ENCODE peak calls at places on chromosome 10, in seven cellular contexts. D, W, C, P, E, A and X are unnamed samples.

GRCh38 chr10:29329420-29329819 is 40.5 kb downstream of the LYZL1 start:
- DNase-seq in D (no peak), C (peak), W (no peak), A (peak), P (no peak), E (no peak), X (no peak)

GRCh38 chr10:106705576-106706526 is 458.7 kb downstream of the SORCS1 start:
- DNase-seq in C (peak), W (peak), A (peak), D (no peak), P (peak), E (peak), X (peak)

GRCh38 chr10:95408148-95408930 is 117.5 kb upstream of the PDLIM1 start:
- DNase-seq in D (no peak), W (no peak), C (no peak), P (no peak), E (no peak), A (no peak), X (no peak)

GRCh38 chr10:3749597-3750351 is 35.2 kb downstream of the KLF6 start:
- DNase-seq in D (no peak), E (no peak), A (peak), W (no peak), C (peak), P (no peak), X (no peak)

GRCh38 chr10:117635851-117636250 is 93.3 kb downstream of the EMX2 start:
- DNase-seq in C (no peak), W (no peak), E (no peak), D (no peak), A (no peak), P (no peak), X (no peak)

GRCh38 chr10:111098679-111099437 is 22.0 kb downstream of the ADRA2A start:
- DNase-seq in W (no peak), E (peak), D (no peak), P (no peak), C (no peak), A (no peak), X (no peak)

GRCh38 chr10:128843972-128844371 is 623.1 kb upstream of the MGMT start:
- DNase-seq in A (no peak), C (no peak), W (no peak), D (no peak), P (no peak), E (no peak), X (no peak)

GRCh38 chr10:17652585-17652984 is 8.6 kb downstream of the STAM start:
- DNase-seq in P (no peak), C (peak), E (no peak), D (no peak), W (no peak), A (no peak), X (no peak)

GRCh38 chr10:43049081-43049551 is 27.8 kb upstream of the RET start:
- DNase-seq in P (no peak), D (no peak), A (no peak), E (no peak), C (no peak), W (no peak), X (no peak)

GRCh38 chr10:5775705-5776104 is 37.5 kb downstream of the GDI2 start:
- DNase-seq in D (peak), C (no peak), W (peak), E (no peak), P (peak), A (no peak), X (no peak)

GRCh38 chr10:70191161-70191770 is 21.0 kb upstream of the SAR1A start:
- DNase-seq in W (no peak), D (no peak), P (no peak), C (peak), E (no peak), A (no peak), X (no peak)

GRCh38 chr10:100007239-100008141 is 2.3 kb downstream of the DNMBP start:
- DNase-seq in C (no peak), D (no peak), P (no peak), E (no peak), W (no peak), A (no peak), X (no peak)

GRCh38 chr10:11011966-11012365 is 5.7 kb upstream of the CELF2 start:
- DNase-seq in P (no peak), W (no peak), D (no peak), E (no peak), C (no peak), A (no peak), X (no peak)

GRCh38 chr10:128775743-128776142 is 649.5 kb upstream of the MKI67 start:
- DNase-seq in C (no peak), P (no peak), W (no peak), E (no peak), A (no peak), D (no peak), X (no peak)

GRCh38 chr10:119333146-119333792 is 125.9 kb downstream of the GRK5 start:
- DNase-seq in D (no peak), P (peak), E (peak), W (peak), A (no peak), C (peak), X (no peak)

GRCh38 chr10:114917927-114918672 is 19.9 kb upstream of the TRUB1 start:
- DNase-seq in A (peak), P (no peak), C (peak), W (no peak), E (peak), D (no peak), X (no peak)

GRCh38 chr10:12768156-12768731 is 233.3 kb downstream of the CCDC3 start:
- DNase-seq in D (no peak), E (peak), C (peak), P (no peak), W (no peak), A (no peak), X (no peak)

GRCh38 chr10:97596101-97597055 is 6.9 kb downstream of the C10orf62 start:
- DNase-seq in E (peak), C (peak), D (no peak), A (no peak), W (no peak), P (no peak), X (no peak)

GRCh38 chr10:114764656-114765055 is 56.9 kb upstream of the FHIP2A start:
- DNase-seq in A (no peak), C (no peak), E (no peak), W (no peak), P (no peak), D (no peak), X (no peak)

GRCh38 chr10:80968903-80969302 is 431.2 kb downstream of the SH2D4B start:
- DNase-seq in A (no peak), E (no peak), W (no peak), P (no peak), D (no peak), C (no peak), X (no peak)

GRCh38 chr10:118979661-118980060 is 49.9 kb upstream of the NANOS1 start:
- DNase-seq in P (no peak), W (no peak), C (no peak), A (no peak), E (no peak), D (no peak), X (no peak)

GRCh38 chr10:85608706-85609105 is 757.9 kb downstream of the GRID1 start:
- DNase-seq in A (no peak), D (no peak), W (no peak), P (no peak), E (no peak), C (no peak), X (no peak)

GRCh38 chr10:125084191-125085186 is 75.9 kb downstream of the CTBP2 start:
- DNase-seq in W (no peak), A (peak), E (peak), P (no peak), D (no peak), C (peak), X (no peak)

GRCh38 chr10:106652279-106652678 is 512.2 kb downstream of the SORCS1 start:
- DNase-seq in A (no peak), P (no peak), W (no peak), C (no peak), D (no peak), E (peak), X (no peak)

GRCh38 chr10:8233049-8233448 is 178.6 kb downstream of the GATA3 start:
- DNase-seq in A (no peak), E (no peak), C (no peak), D (no peak), W (no peak), P (no peak), X (no peak)

GRCh38 chr10:50594012-50594411 is 29.7 kb downstream of the SGMS1 start:
- DNase-seq in P (no peak), C (peak), E (peak), W (no peak), A (peak), D (no peak), X (no peak)

GRCh38 chr10:62662471-62662870 is 142.0 kb upstream of the ADO start:
- DNase-seq in E (no peak), W (no peak), C (no peak), A (no peak), P (no peak), D (no peak), X (no peak)

GRCh38 chr10:79628988-79629954 is 18.5 kb downstream of the SFTPA1 start:
- DNase-seq in A (no peak), W (no peak), P (no peak), C (no peak), E (peak), D (no peak), X (no peak)

GRCh38 chr10:78332699-78333098 is 299.0 kb downstream of the RPS24 start:
- DNase-seq in W (no peak), P (no peak), E (no peak), D (no peak), A (no peak), C (no peak), X (no peak)

GRCh38 chr10:80443531-80443974 is 10.6 kb upstream of the TSPAN14 start:
- DNase-seq in A (no peak), E (peak), W (no peak), D (peak), C (no peak), P (no peak), X (no peak)

GRCh38 chr10:109723305-109723704 is 200.0 kb downstream of the XPNPEP1 start:
- DNase-seq in P (no peak), A (no peak), E (peak), C (no peak), W (no peak), D (no peak), X (no peak)

GRCh38 chr10:103197177-103197576 is 4.1 kb upstream of the NT5C2 start:
- DNase-seq in A (no peak), W (no peak), E (peak), P (peak), D (no peak), C (peak), X (no peak)

GRCh38 chr10:132585732-132586722 is 48.4 kb downstream of the INPP5A start:
- DNase-seq in C (no peak), W (no peak), D (no peak), P (no peak), E (no peak), A (no peak), X (no peak)